ENCODE peak calls at places on chromosomes 2 and 18, in nine cellular contexts. One of them, this sample, is unnamed. For H3K4me1, the result is how much of the 10 kb centered on the place peaks cover.

GRCh38 chr2:191677091-191677645 is 768 bp upstream of the NABP1 start:
- DNase-seq in GM12878: no peak
- DNase-seq in transverse colon: peak
- DNase-seq in sigmoid colon: peak
- DNase-seq in K562: peak
- DNase-seq in A549: peak
- DNase-seq in tibial nerve: no peak
- DNase-seq in stomach: peak
- DNase-seq in ovary: no peak
- DNase-seq in this sample: no peak

GRCh38 chr2:27804146-27804545 is 32.6 kb downstream of the MRPL33 start:
- DNase-seq in ovary: no peak
- DNase-seq in transverse colon: no peak
- DNase-seq in A549: no peak
- DNase-seq in GM12878: no peak
- DNase-seq in sigmoid colon: no peak
- DNase-seq in K562: no peak
- DNase-seq in stomach: no peak
- DNase-seq in tibial nerve: no peak
- DNase-seq in this sample: no peak

GRCh38 chr18:46069524-46069923 is 2.5 kb downstream of the PSTPIP2 start:
- DNase-seq in K562: no peak
- DNase-seq in transverse colon: no peak
- DNase-seq in A549: no peak
- DNase-seq in ovary: no peak
- DNase-seq in tibial nerve: no peak
- DNase-seq in stomach: no peak
- DNase-seq in GM12878: no peak
- DNase-seq in sigmoid colon: no peak
- DNase-seq in this sample: no peak

GRCh38 chr2:54673501-54673998 is 49.9 kb upstream of the EML6 start:
- DNase-seq in tibial nerve: peak
- DNase-seq in ovary: peak
- DNase-seq in stomach: peak
- DNase-seq in K562: no peak
- DNase-seq in GM12878: no peak
- DNase-seq in sigmoid colon: peak
- DNase-seq in A549: no peak
- DNase-seq in transverse colon: peak
- DNase-seq in this sample: peak

GRCh38 chr2:75484840-75485239 is 75.9 kb downstream of the EVA1A start:
- DNase-seq in ovary: no peak
- DNase-seq in GM12878: no peak
- DNase-seq in tibial nerve: no peak
- DNase-seq in A549: no peak
- DNase-seq in sigmoid colon: no peak
- DNase-seq in K562: no peak
- DNase-seq in transverse colon: no peak
- DNase-seq in stomach: no peak
- DNase-seq in this sample: no peak

GRCh38 chr18:38644875-38645641 is 1079.5 kb upstream of the CELF4 start:
- DNase-seq in tibial nerve: no peak
- DNase-seq in GM12878: no peak
- DNase-seq in A549: no peak
- DNase-seq in ovary: no peak
- DNase-seq in transverse colon: no peak
- DNase-seq in sigmoid colon: no peak
- DNase-seq in K562: no peak
- DNase-seq in stomach: no peak
- DNase-seq in this sample: no peak

GRCh38 chr2:119293254-119293653 is 69.6 kb downstream of the STEAP3 start:
- DNase-seq in ovary: no peak
- DNase-seq in K562: no peak
- DNase-seq in transverse colon: no peak
- DNase-seq in GM12878: no peak
- DNase-seq in tibial nerve: no peak
- DNase-seq in stomach: no peak
- DNase-seq in sigmoid colon: no peak
- DNase-seq in A549: no peak
- DNase-seq in this sample: peak

GRCh38 chr2:99066075-99066557 is 75.4 kb upstream of the C2orf15 start:
- DNase-seq in transverse colon: no peak
- DNase-seq in sigmoid colon: no peak
- DNase-seq in K562: peak
- DNase-seq in ovary: no peak
- DNase-seq in A549: peak
- DNase-seq in stomach: no peak
- DNase-seq in tibial nerve: no peak
- DNase-seq in GM12878: peak
- DNase-seq in this sample: no peak

GRCh38 chr2:162706770-162707169 is 131.8 kb downstream of the KCNH7 start:
- DNase-seq in GM12878: no peak
- DNase-seq in A549: no peak
- DNase-seq in sigmoid colon: no peak
- DNase-seq in ovary: no peak
- DNase-seq in tibial nerve: no peak
- DNase-seq in K562: no peak
- DNase-seq in stomach: no peak
- DNase-seq in transverse colon: no peak
- DNase-seq in this sample: no peak

GRCh38 chr18:58095251-58095650 is 51.2 kb downstream of the NEDD4L start:
- DNase-seq in A549: no peak
- DNase-seq in tibial nerve: no peak
- DNase-seq in sigmoid colon: no peak
- DNase-seq in GM12878: no peak
- DNase-seq in ovary: no peak
- DNase-seq in transverse colon: no peak
- DNase-seq in K562: no peak
- DNase-seq in stomach: no peak
- DNase-seq in this sample: no peak

GRCh38 chr2:180456811-180457210 is 449.7 kb upstream of the CWC22 start:
- DNase-seq in transverse colon: no peak
- DNase-seq in sigmoid colon: no peak
- DNase-seq in stomach: no peak
- DNase-seq in K562: no peak
- DNase-seq in GM12878: no peak
- DNase-seq in ovary: no peak
- DNase-seq in tibial nerve: no peak
- DNase-seq in A549: no peak
- DNase-seq in this sample: no peak

GRCh38 chr2:16716051-16716450 is 50.4 kb upstream of the CYRIA start:
- DNase-seq in A549: no peak
- DNase-seq in stomach: no peak
- DNase-seq in tibial nerve: no peak
- DNase-seq in GM12878: no peak
- DNase-seq in transverse colon: no peak
- DNase-seq in K562: no peak
- DNase-seq in ovary: no peak
- DNase-seq in sigmoid colon: no peak
- DNase-seq in this sample: no peak

GRCh38 chr2:86622409-86622877 is 1.2 kb downstream of the RNF103 start:
- DNase-seq in stomach: peak
- DNase-seq in tibial nerve: no peak
- DNase-seq in GM12878: no peak
- DNase-seq in ovary: peak
- DNase-seq in sigmoid colon: peak
- DNase-seq in transverse colon: peak
- DNase-seq in A549: no peak
- DNase-seq in K562: peak
- DNase-seq in this sample: no peak

GRCh38 chr2:160736629-160737028 is 243.0 kb upstream of the RBMS1 start:
- DNase-seq in GM12878: no peak
- DNase-seq in A549: peak
- DNase-seq in transverse colon: no peak
- DNase-seq in stomach: no peak
- DNase-seq in K562: no peak
- DNase-seq in tibial nerve: no peak
- DNase-seq in ovary: no peak
- DNase-seq in sigmoid colon: no peak
- DNase-seq in this sample: no peak

GRCh38 chr2:21392660-21393059 is 268.9 kb downstream of the TDRD15 start:
- DNase-seq in K562: no peak
- DNase-seq in A549: no peak
- DNase-seq in ovary: no peak
- DNase-seq in stomach: no peak
- DNase-seq in GM12878: no peak
- DNase-seq in tibial nerve: no peak
- DNase-seq in sigmoid colon: no peak
- DNase-seq in transverse colon: no peak
- DNase-seq in this sample: no peak

GRCh38 chr2:21396252-21396651 is 272.5 kb downstream of the TDRD15 start:
- DNase-seq in ovary: no peak
- DNase-seq in transverse colon: no peak
- DNase-seq in A549: no peak
- DNase-seq in stomach: no peak
- DNase-seq in sigmoid colon: no peak
- DNase-seq in GM12878: no peak
- DNase-seq in tibial nerve: no peak
- DNase-seq in K562: no peak
- DNase-seq in this sample: no peak

DNA sequence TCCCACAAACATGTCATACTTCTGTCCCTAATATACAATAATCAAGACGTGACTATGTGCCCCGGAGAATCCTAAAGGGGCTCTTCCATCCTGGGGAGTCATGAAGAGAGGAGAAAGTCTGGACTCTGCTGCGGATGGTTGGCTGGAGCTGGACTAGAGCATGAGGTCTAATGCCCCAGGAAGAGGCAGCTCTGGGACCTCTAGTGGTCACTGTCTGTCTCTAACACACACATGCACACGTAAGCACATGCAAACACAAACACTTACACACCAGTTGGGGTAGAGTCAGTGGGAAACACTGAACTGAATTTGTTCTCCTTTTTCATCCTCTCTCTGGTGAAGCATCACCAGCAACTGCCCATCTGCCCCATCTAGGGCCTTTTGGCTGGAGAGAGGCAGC is 271.6 kb downstream of the TDRD15 start:
- DNase-seq in A549: no peak
- DNase-seq in ovary: no peak
- DNase-seq in stomach: no peak
- DNase-seq in GM12878: no peak
- DNase-seq in transverse colon: no peak
- DNase-seq in sigmoid colon: no peak
- DNase-seq in K562: no peak
- DNase-seq in tibial nerve: no peak
- DNase-seq in this sample: no peak
- TF ChIP-seq EP300 in A549: no peak
- TF ChIP-seq EP300 in ovary: no peak
- TF ChIP-seq EP300 in stomach: no peak
- TF ChIP-seq EP300 in GM12878: no peak
- TF ChIP-seq EP300 in transverse colon: no peak
- TF ChIP-seq EP300 in sigmoid colon: no peak
- TF ChIP-seq EP300 in K562: no peak
- TF ChIP-seq EP300 in tibial nerve: no peak
- TF ChIP-seq EP300 in this sample: no peak

GRCh38 chr18:47247036-47247832 is 4.2 kb downstream of the SKOR2 start:
- DNase-seq in sigmoid colon: no peak
- DNase-seq in stomach: no peak
- DNase-seq in ovary: no peak
- DNase-seq in K562: no peak
- DNase-seq in tibial nerve: no peak
- DNase-seq in A549: no peak
- DNase-seq in GM12878: no peak
- DNase-seq in transverse colon: no peak
- DNase-seq in this sample: no peak
- TF ChIP-seq CTCF in sigmoid colon: no peak
- TF ChIP-seq CTCF in stomach: no peak
- TF ChIP-seq CTCF in ovary: no peak
- TF ChIP-seq CTCF in K562: no peak
- TF ChIP-seq CTCF in tibial nerve: no peak
- TF ChIP-seq CTCF in A549: no peak
- TF ChIP-seq CTCF in GM12878: no peak
- TF ChIP-seq CTCF in transverse colon: no peak
- TF ChIP-seq CTCF in this sample: no peak

DNA sequence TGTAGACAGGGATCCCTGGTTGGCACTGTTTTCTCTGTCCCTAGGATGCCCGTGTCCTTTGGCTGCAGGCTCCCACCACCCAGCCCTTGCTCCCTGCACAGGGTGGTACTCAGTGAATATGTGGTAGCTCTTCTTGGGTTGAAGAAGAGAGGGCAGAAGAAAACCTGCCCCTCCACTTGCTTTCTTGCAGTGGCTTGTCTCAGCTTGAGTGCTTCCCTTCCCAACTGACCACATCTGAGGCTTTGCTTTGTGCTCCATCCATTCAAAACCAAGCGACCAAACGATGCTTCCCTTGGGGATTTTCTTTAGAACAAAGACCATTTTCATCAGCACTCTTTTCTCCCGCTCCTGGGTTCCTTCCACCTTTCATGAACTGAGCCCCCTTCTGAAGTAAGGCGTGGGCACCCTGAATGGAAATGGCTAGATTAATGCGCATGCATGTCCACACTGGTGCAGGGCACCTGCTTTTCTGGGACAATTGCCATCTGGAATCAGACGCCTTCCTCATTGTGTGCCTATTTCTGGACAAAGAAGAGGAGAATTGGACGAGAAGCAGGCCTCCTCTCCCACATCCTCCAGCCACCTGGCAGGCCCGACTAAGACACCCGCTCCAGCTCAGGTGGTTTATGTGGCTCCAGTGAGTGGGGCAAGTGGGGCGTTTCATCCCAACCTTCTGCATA is 59.1 kb downstream of the ARL4C start:
- DNase-seq in K562: no peak
- DNase-seq in sigmoid colon: no peak
- DNase-seq in GM12878: no peak
- DNase-seq in transverse colon: no peak
- DNase-seq in stomach: no peak
- DNase-seq in A549: no peak
- DNase-seq in tibial nerve: no peak
- DNase-seq in ovary: no peak
- DNase-seq in this sample: no peak
- H3K4me1 ChIP-seq in K562: under half
- H3K4me1 ChIP-seq in sigmoid colon: under half
- H3K4me1 ChIP-seq in GM12878: under half
- H3K4me1 ChIP-seq in transverse colon: under half
- H3K4me1 ChIP-seq in stomach: under half
- H3K4me1 ChIP-seq in A549: under half
- H3K4me1 ChIP-seq in tibial nerve: under half
- H3K4me1 ChIP-seq in ovary: under half
- H3K4me1 ChIP-seq in this sample: under half

DNA sequence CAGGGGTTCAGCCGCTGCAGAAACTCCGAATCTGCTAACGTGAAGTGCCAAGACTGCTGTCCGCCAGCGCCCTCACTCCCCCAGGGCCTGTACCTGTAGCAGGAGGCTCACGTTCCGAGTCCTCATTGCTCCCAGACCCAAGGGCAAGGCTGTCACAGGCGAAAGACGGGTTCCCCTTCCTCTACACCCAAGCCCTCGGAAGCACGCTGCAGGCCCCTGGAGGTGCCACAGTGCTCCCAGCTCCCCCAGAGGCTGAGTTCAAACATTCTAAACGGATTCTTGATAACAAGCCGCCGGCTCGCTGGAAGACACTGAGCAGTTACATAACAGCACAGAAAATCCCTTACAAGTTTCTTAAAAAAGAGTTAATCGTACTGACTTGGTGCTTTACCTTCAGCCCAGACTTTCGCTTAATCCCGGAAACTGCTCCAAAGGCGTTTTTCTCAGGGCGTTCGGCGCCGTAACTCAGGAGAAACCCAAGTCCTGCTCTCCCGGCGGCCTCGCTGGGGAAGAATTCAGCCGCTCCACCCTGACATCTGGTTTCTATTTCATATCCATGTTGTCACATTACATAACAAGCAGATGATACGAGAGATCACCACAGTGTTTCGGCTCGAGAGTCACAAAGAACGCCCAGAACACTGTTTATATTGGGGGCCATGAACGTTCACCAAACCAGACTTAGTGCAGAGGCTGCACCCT is 92.0 kb downstream of the HDAC4 start:
- DNase-seq in GM12878: no peak
- DNase-seq in transverse colon: peak
- DNase-seq in sigmoid colon: peak
- DNase-seq in tibial nerve: no peak
- DNase-seq in K562: no peak
- DNase-seq in A549: no peak
- DNase-seq in ovary: peak
- DNase-seq in stomach: peak
- DNase-seq in this sample: no peak
- TF ChIP-seq EP300 in GM12878: no peak
- TF ChIP-seq EP300 in transverse colon: no peak
- TF ChIP-seq EP300 in sigmoid colon: peak
- TF ChIP-seq EP300 in tibial nerve: peak
- TF ChIP-seq EP300 in K562: no peak
- TF ChIP-seq EP300 in A549: no peak
- TF ChIP-seq EP300 in ovary: no peak
- TF ChIP-seq EP300 in stomach: no peak
- TF ChIP-seq EP300 in this sample: no peak